ENCODE peak calls at places on chromosomes 12 and 14, in eight cellular contexts. L is suprapubic skin, Z is left lung, J is K562, B is stomach, F is esophagus squamous epithelium, X is brain microvascular endothelial cell, A is astrocyte. C is an unnamed sample. For H3K36me3, the result is how much of the 10 kb centered on the place peaks cover.

GRCh38 chr12:110543252-110543959 is 39.7 kb downstream of the PPTC7 start:
- DNase-seq in L (peak), Z (peak), J (no peak), B (peak), F (peak), X (peak), A (peak), C (peak)

GRCh38 chr14:64696355-64696844 is 7.8 kb upstream of the PLEKHG3 start:
- DNase-seq in L (no peak), Z (no peak), J (no peak), B (no peak), F (no peak), X (no peak), A (no peak), C (no peak)

GRCh38 chr14:75393794-75394193 is 34.0 kb upstream of the JDP2 start:
- DNase-seq in L (no peak), Z (no peak), J (no peak), B (no peak), F (no peak), X (no peak), A (no peak), C (no peak)

GRCh38 chr12:53575502-53576264 is 50.5 kb downstream of the ATF7 start:
- DNase-seq in L (no peak), Z (no peak), J (peak), B (no peak), F (no peak), X (peak), A (peak), C (no peak)

GRCh38 chr12:109737111-109737510 is 23.5 kb downstream of the FAM222A start:
- DNase-seq in L (no peak), Z (no peak), J (no peak), B (peak), F (no peak), X (no peak), A (no peak), C (no peak)

GRCh38 chr12:91633734-91634357 is 451.2 kb upstream of the DCN start:
- DNase-seq in L (no peak), Z (no peak), J (peak), B (no peak), F (no peak), X (no peak), A (no peak), C (no peak)

GRCh38 chr14:34301107-34301734 is 160.8 kb downstream of the SPTSSA start:
- DNase-seq in L (no peak), Z (no peak), J (peak), B (no peak), F (no peak), X (peak), A (peak), C (no peak)

GRCh38 chr12:12201274-12201758 is 65.5 kb downstream of the LRP6 start:
- DNase-seq in L (no peak), Z (no peak), J (peak), B (no peak), F (no peak), X (peak), A (peak), C (no peak)

GRCh38 chr14:93073833-93074769 is 41.6 kb downstream of the ITPK1 start:
- DNase-seq in L (no peak), Z (peak), J (no peak), B (no peak), F (no peak), X (peak), A (peak), C (peak)

GRCh38 chr12:131831635-131832041 is 3.4 kb downstream of the MMP17 start:
- DNase-seq in L (no peak), Z (no peak), J (no peak), B (no peak), F (no peak), X (no peak), A (peak), C (no peak)

GRCh38 chr14:79596531-79596930 is 614.8 kb downstream of the DIO2 start:
- DNase-seq in L (no peak), Z (no peak), J (no peak), B (no peak), F (no peak), X (peak), A (peak), C (no peak)

GRCh38 chr12:43306066-43306465 is 245.9 kb downstream of the ADAMTS20 start:
- DNase-seq in L (no peak), Z (no peak), J (no peak), B (no peak), F (no peak), X (peak), A (peak), C (no peak)

GRCh38 chr14:56271988-56272387 is 153.8 kb downstream of the PELI2 start:
- DNase-seq in L (no peak), Z (no peak), J (no peak), B (no peak), F (no peak), X (peak), A (peak), C (no peak)

GRCh38 chr14:24659916-24660570 is 26.1 kb upstream of the GZMB start:
- DNase-seq in L (no peak), Z (no peak), J (no peak), B (no peak), F (no peak), X (no peak), A (no peak), C (no peak)

GRCh38 chr14:103474893-103475292 is 47.7 kb downstream of the CKB start:
- DNase-seq in L (no peak), Z (no peak), J (no peak), B (no peak), F (no peak), X (no peak), A (no peak), C (no peak)

GRCh38 chr14:103472939-103473338 is 49.7 kb downstream of the CKB start:
- DNase-seq in L (no peak), Z (no peak), J (no peak), B (no peak), F (no peak), X (peak), A (peak), C (no peak)

GRCh38 chr14:103476631-103477030 is 46.0 kb downstream of the CKB start:
- DNase-seq in L (no peak), Z (no peak), J (no peak), B (no peak), F (no peak), X (no peak), A (no peak), C (no peak)

GRCh38 chr14:103480595-103480994 is 42.0 kb downstream of the CKB start:
- DNase-seq in L (no peak), Z (no peak), J (no peak), B (no peak), F (no peak), X (no peak), A (no peak), C (no peak)

DNA sequence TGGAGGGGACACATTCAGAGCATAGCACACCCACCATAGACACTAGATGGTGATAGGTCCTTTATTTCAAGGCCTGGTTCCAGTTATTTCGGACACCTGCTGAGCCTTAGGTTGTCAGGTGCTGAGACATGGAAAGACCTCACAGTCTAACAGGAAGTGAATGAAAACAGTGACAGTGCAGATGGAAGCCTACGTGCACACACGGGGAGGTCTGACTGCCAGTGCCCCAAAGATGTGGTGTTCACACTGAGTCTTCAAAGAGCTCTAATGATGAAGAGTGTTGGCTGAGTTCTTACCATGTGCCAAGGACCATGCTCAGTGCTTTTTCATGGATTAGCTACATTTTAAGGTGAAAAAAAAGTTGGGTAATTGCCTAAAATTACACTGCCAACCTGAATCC is 46.6 kb downstream of the CKB start:
- DNase-seq in L (no peak), Z (no peak), J (no peak), B (no peak), F (no peak), X (no peak), A (no peak), C (no peak)
- H3K36me3 ChIP-seq in L (half or more), Z (half or more), J (half or more), B (under half), F (under half), X (half or more), A (under half), C (half or more)

DNA sequence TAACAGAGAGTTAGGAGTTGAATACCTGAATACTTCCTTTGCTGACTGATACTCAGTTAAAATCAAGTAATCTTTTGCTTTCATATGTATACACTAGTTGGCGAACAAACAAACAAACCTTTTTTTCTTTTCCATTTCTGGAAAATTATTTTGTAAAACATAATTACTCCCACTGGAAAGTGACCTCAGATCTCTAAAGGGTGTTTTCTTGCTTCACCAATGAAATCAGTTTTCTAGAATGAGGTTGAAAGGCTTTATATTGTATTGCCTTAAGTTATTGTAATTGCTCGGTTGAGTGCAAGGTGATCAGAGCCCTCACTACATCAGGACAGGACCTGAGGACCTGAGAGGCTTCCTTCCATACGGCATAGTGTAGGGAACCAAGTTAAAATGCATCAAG is at the start of gene OR4K1:
- DNase-seq in L (no peak), Z (no peak), J (no peak), B (no peak), F (no peak), X (no peak), A (no peak), C (no peak)
- H3K4me3 ChIP-seq in L (no peak), Z (no peak), J (no peak), B (no peak), F (no peak), X (no peak), A (no peak), C (no peak)

GRCh38 chr14:99460793-99461192 is 19.9 kb downstream of the SETD3 start:
- DNase-seq in L (no peak), Z (no peak), J (peak), B (no peak), F (no peak), X (no peak), A (peak), C (no peak)
- TF ChIP-seq CTCF in L (no peak), Z (no peak), J (peak), B (no peak), F (no peak), X (no peak), A (no peak), C (no peak)

GRCh38 chr12:69642531-69642930 is 31.8 kb upstream of the LRRC10 start:
- DNase-seq in L (no peak), Z (no peak), J (no peak), B (no peak), F (no peak), X (no peak), A (no peak), C (no peak)

GRCh38 chr12:69641546-69641945 is 30.8 kb upstream of the LRRC10 start:
- DNase-seq in L (no peak), Z (no peak), J (no peak), B (no peak), F (no peak), X (no peak), A (no peak), C (no peak)

GRCh38 chr12:69645031-69645430 is 34.3 kb upstream of the LRRC10 start:
- DNase-seq in L (no peak), Z (no peak), J (no peak), B (no peak), F (no peak), X (no peak), A (no peak), C (no peak)

GRCh38 chr12:69644516-69644915 is 33.8 kb upstream of the LRRC10 start:
- DNase-seq in L (no peak), Z (no peak), J (no peak), B (no peak), F (no peak), X (no peak), A (no peak), C (no peak)

GRCh38 chr12:69639400-69640016 is 28.8 kb upstream of the LRRC10 start:
- DNase-seq in L (no peak), Z (peak), J (peak), B (peak), F (no peak), X (peak), A (peak), C (peak)
- H3K36me3 ChIP-seq in L (under half), Z (under half), J (under half), B (under half), F (under half), X (under half), A (under half), C (under half)

GRCh38 chr14:72700338-72701231 is 193.3 kb downstream of the DPF3 start:
- DNase-seq in L (no peak), Z (no peak), J (no peak), B (no peak), F (no peak), X (no peak), A (no peak), C (no peak)
- H3K4me3 ChIP-seq in L (no peak), Z (no peak), J (no peak), B (no peak), F (no peak), X (no peak), A (no peak), C (no peak)